ENCODE peak calls at places on chromosome 15, in four cellular contexts. X is lung, O is left lung, N is cardiac muscle cell. E is an unnamed sample. For H3K9me3, the result is how much of the 10 kb centered on the place peaks cover.

GRCh38 chr15:98799461-98799971 is 151.2 kb downstream of the IGF1R start:
- DNase-seq in N (peak), O (no peak), X (no peak), E (no peak)

GRCh38 chr15:88166330-88166993 is 90.1 kb downstream of the NTRK3 start:
- DNase-seq in X (no peak), O (no peak), N (peak), E (no peak)

GRCh38 chr15:95259513-95259912 is 1028.2 kb downstream of the MCTP2 start:
- DNase-seq in X (peak), O (peak), N (peak), E (peak)

GRCh38 chr15:82832601-82833209 is 23.3 kb downstream of the WHAMM start:
- DNase-seq in X (no peak), O (no peak), N (no peak), E (no peak)

GRCh38 chr15:45448516-45448915 is 70.2 kb upstream of the GATM start:
- DNase-seq in O (no peak), N (no peak), X (no peak), E (no peak)

GRCh38 chr15:66072616-66073361 is 180.8 kb downstream of the MEGF11 start:
- DNase-seq in X (no peak), N (no peak), O (no peak), E (peak)

GRCh38 chr15:91853501-91853967 is at the start of gene SLCO3A1:
- DNase-seq in X (peak), O (peak), N (peak), E (peak)

GRCh38 chr15:81297147-81297572 is 26.8 kb downstream of the STARD5 start:
- DNase-seq in X (no peak), N (no peak), O (no peak), E (no peak)

GRCh38 chr15:64630403-64631107 is 144.8 kb downstream of the RBPMS2 start:
- DNase-seq in N (no peak), X (no peak), O (no peak), E (no peak)

GRCh38 chr15:74838746-74839525 is 4.0 kb downstream of the ULK3 start:
- DNase-seq in X (no peak), N (no peak), O (no peak), E (no peak)

GRCh38 chr15:74838117-74838516 is 4.8 kb downstream of the ULK3 start:
- DNase-seq in X (no peak), N (no peak), O (no peak), E (no peak)

GRCh38 chr15:74841761-74842385 is 1.1 kb downstream of the ULK3 start:
- DNase-seq in N (no peak), O (no peak), X (no peak), E (no peak)

GRCh38 chr15:74840851-74841760 is 1.9 kb downstream of the ULK3 start:
- DNase-seq in N (no peak), X (no peak), O (no peak), E (no peak)

GRCh38 chr15:74839526-74840395 is 3.2 kb downstream of the ULK3 start:
- DNase-seq in N (no peak), X (no peak), O (no peak), E (no peak)
- TF ChIP-seq CTCF in N (no peak), X (no peak), O (no peak), E (no peak)

GRCh38 chr15:30901889-30902288 is 1.8 kb upstream of the FAN1 start:
- DNase-seq in N (no peak), X (no peak), O (no peak), E (no peak)

GRCh38 chr15:30895461-30896210 is 8.1 kb upstream of the FAN1 start:
- DNase-seq in N (no peak), X (no peak), O (no peak), E (no peak)

GRCh38 chr15:30896211-30896606 is 7.5 kb upstream of the FAN1 start:
- DNase-seq in N (no peak), X (no peak), O (no peak), E (no peak)
- H3K9me3 ChIP-seq in N (under half), X (under half), O (under half), E (under half)

GRCh38 chr15:85795320-85795668 is 569 bp upstream of the KLHL25 start:
- DNase-seq in N (no peak), O (no peak), X (no peak), E (no peak)
- H3K27ac ChIP-seq in N (no peak), O (peak), X (no peak), E (peak)

GRCh38 chr15:78914027-78914764 is 30.6 kb downstream of the CTSH start:
- DNase-seq in N (no peak), X (no peak), O (no peak), E (peak)
- TF ChIP-seq CTCF in N (peak), X (no peak), O (no peak), E (peak)

GRCh38 chr15:75148293-75148692 is 53.4 kb upstream of the C15orf39 start:
- DNase-seq in O (no peak), N (no peak), X (no peak), E (no peak)

GRCh38 chr15:75142499-75142898 is 59.2 kb upstream of the C15orf39 start:
- DNase-seq in X (no peak), N (no peak), O (no peak), E (no peak)

GRCh38 chr15:75149911-75150709 is 51.6 kb upstream of the C15orf39 start:
- DNase-seq in O (no peak), N (no peak), X (no peak), E (no peak)

GRCh38 chr15:75143738-75144334 is 57.8 kb upstream of the C15orf39 start:
- DNase-seq in X (no peak), N (peak), O (no peak), E (no peak)

DNA sequence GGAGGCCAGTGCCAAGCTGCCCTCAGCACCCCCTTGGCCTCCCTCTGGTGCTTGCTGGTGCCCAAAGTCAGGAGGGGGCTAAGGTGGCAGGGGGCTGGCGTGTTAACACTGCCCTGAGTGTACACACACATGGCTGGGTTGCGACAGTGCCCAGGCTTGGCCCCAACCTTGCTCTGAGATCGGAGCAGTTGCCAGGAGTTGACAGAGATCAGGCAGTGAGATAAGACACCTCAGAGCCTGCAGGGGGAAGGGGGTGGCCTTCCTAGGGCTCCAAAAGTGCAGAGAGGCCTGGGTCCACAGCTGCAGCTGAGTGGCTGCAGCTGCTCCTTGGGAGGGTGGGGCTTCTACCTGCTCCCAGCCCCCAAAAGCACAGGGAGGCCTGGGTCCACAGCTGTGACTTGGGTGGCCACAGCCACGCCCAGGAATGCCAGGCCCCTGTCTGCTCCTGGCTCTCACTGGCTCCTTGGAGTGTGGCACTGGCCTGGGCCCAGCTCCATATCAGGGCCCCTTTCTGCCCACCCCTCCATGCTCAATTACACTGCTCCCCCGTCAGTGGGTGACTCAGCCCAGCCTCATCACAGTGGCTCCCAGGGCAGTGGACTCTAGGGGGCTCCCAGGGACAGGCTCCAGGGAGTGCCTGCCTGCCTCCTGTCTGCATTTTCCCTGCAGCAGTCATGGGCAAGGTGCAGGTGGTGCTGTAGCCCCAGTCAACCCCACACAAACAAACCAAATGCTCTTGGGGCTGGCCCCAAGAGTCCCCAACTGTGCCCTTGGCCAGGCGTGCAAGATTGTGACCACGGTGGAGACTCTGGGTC is 56.4 kb upstream of the C15orf39 start:
- DNase-seq in N (no peak), X (no peak), O (no peak), E (no peak)
- H3K9me3 ChIP-seq in N (under half), X (under half), O (half or more), E (under half)

E was measured in sigmoid colon.